ENCODE peak calls at places on chromosomes 6 and 20, in ten cellular contexts. Y is fibroblast of pulmonary artery, V is nephron progenitor cell, U is H9, P is cardiac muscle cell, B is WTC11, W is chondrocyte, D is choroid plexus epithelial cell, N is brain microvascular endothelial cell, R is upper lobe of left lung. C is an unnamed sample.

GRCh38 chr6:131548441-131548840 is 24.6 kb upstream of the ARG1 start:
- DNase-seq in Y (no peak), V (no peak), U (no peak), P (no peak), B (no peak), W (no peak), D (no peak), N (no peak), R (no peak), C (no peak)

GRCh38 chr6:99491159-99491558 is 24.1 kb downstream of the USP45 start:
- DNase-seq in Y (no peak), V (no peak), U (no peak), P (no peak), B (no peak), W (no peak), D (no peak), N (no peak), R (no peak), C (no peak)

GRCh38 chr6:116568111-116568510 is 3.2 kb upstream of the RWDD1 start:
- DNase-seq in Y (no peak), V (no peak), U (no peak), P (no peak), B (no peak), W (no peak), D (no peak), N (no peak), R (no peak), C (no peak)

GRCh38 chr20:63155266-63156165 is 60.4 kb downstream of the YTHDF1 start:
- DNase-seq in Y (no peak), V (no peak), U (no peak), P (no peak), B (no peak), W (peak; percentile 76), D (no peak), N (no peak), R (peak; percentile 52), C (no peak)

GRCh38 chr6:16306334-16306733 is 67.9 kb downstream of the GMPR start:
- DNase-seq in Y (no peak), V (no peak), U (no peak), P (no peak), B (no peak), W (no peak), D (no peak), N (no peak), R (peak; percentile 49), C (no peak)

GRCh38 chr6:88365656-88366055 is 199.5 kb upstream of the CNR1 start:
- DNase-seq in Y (no peak), V (no peak), U (no peak), P (no peak), B (no peak), W (no peak), D (peak; percentile 30), N (no peak), R (no peak), C (no peak)

GRCh38 chr6:91288741-91289140 is 701.9 kb upstream of the MAP3K7 start:
- DNase-seq in Y (no peak), V (no peak), U (no peak), P (no peak), B (no peak), W (no peak), D (no peak), N (no peak), R (no peak), C (no peak)

GRCh38 chr6:11575408-11576033 is 38.0 kb downstream of the TMEM170B start:
- DNase-seq in Y (peak; percentile 93), V (peak; percentile 53), U (peak; percentile 63), P (peak; percentile 76), B (peak; percentile 63), W (no peak), D (peak; percentile 93), N (peak; percentile 78), R (no peak), C (peak; percentile 89)

GRCh38 chr6:74879234-74879633 is 326.6 kb downstream of the COL12A1 start:
- DNase-seq in Y (peak; percentile 92), V (no peak), U (no peak), P (no peak), B (no peak), W (no peak), D (peak; percentile 94), N (peak; percentile 61), R (no peak), C (peak; percentile 96)

DNA sequence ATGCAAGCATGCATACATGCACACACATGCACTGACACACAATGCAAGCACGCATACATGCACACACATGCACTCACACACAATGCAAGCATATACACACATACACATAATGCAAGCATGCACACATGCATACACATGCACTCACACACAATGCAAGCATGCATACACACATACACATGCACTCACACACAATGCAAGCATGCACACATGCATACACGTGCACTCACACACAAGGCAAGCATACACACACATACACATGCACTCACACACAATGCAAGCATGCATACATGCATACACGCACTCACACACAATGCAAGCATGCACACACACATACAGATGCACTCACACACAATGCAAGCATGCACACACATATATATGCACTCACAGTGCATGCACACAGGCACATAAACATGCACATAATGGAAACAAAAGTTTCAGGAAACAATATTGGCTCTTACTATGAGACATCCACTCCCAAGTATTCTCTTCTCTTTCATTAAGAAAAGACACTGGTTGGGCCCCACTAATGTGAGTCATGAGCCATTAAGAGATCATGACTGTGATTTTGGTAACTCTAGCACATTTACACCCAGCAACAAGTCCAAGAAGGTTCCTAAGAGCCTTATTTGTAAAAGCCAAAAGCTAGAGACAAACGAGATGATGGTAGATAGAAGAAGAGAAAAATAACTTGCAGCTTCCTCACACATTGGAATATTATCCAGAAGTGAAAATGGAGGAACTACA is 22.2 kb downstream of the APCDD1L start:
- DNase-seq in Y (no peak), V (no peak), U (peak; percentile 9), P (no peak), B (no peak), W (no peak), D (no peak), N (no peak), R (no peak), C (peak; percentile 9)
- TF ChIP-seq CTCF in Y (no peak), V (no peak), U (no peak), P (no peak), B (no peak), W (no peak), D (no peak), N (no peak), R (no peak), C (no peak)

DNA sequence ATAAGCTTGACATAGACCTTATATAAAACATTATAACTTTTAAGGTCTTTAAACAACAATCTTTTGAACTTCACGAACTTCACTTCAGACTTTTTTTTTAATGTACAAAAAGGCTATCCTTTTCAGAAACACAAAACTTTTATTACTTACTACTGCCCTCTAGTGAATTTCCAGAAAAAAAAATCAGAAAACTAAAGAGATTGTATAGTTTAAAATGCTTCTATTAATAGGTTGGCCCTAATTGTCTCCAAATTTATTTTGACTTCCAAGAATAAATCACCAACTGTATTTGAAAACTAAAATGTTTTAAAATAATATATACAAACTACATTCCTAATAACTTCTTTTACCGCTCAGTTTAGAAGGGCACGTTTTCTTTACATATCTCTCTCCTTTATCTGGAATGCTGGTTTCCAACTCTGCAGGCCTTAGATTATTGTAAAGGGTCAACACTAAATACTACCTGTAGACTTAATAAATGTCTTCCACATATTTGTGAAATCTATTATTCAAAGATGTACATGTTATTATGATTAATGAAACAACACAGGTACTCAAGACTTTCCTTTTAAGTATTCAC is 66.8 kb downstream of the LMBRD1 start:
- DNase-seq in Y (peak; percentile 21), V (no peak), U (no peak), P (peak; percentile 13), B (no peak), W (no peak), D (peak; percentile 20), N (no peak), R (no peak), C (no peak)
- TF ChIP-seq CTCF in Y (peak; percentile 35), V (peak; percentile 36), U (peak; percentile 63), P (peak; percentile 28), B (no peak), W (peak; percentile 88), D (peak; percentile 34), N (no peak), R (no peak), C (no peak)

DNA sequence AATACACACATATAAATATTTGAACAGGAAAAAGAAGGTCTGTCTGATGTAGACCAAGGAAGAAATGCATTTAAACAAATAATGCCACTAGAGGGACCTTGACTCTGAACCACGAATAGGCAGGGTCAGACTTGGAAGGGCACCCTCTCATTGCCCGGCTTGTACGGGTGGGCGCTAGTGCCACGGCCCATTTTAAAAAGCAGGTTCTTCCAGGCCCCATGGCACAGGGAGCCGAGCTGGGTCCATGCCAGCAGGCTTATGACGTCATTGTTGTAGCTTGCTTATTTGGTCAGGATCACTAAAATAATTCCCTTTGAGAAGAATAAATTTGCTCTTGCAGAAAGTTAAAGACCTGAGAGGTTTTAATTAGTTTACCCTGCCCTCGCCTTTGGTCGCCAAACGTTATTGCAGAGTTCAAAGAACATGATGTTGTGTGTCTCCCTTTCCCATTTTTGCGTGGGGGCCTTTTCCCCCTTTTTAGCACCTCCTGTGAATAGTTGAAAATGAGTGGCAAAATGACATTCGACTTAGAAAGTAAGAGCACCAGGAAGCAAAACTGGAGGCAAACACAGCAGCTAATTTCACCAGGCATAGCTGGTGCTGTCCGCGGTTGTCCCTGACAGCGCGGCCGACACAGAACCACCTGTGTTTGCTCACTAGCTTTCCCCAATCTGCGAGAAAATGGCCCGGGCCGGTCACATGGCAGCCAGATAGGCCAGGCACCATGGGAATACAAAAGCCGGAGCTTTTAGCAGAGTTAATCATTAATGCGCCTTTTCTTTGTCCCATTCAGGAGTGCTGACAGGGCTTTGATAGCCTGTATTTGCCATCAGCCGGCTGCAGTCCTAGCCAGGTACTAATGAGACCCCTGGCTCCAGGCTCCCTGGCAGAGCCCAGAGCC is 93.8 kb downstream of the FOXA2 start:
- DNase-seq in Y (peak; percentile 3), V (peak; percentile 34), U (peak; percentile 62), P (peak; percentile 23), B (peak; percentile 45), W (no peak), D (no peak), N (no peak), R (peak; percentile 46), C (peak; percentile 45)
- TF ChIP-seq CTCF in Y (no peak), V (no peak), U (peak; percentile 41), P (no peak), B (no peak), W (no peak), D (no peak), N (no peak), R (no peak), C (peak; percentile 28)

GRCh38 chr6:87241304-87241703 is 81.1 kb upstream of the SMIM8 start:
- DNase-seq in Y (no peak), V (no peak), U (peak; percentile 39), P (no peak), B (no peak), W (no peak), D (no peak), N (no peak), R (no peak), C (no peak)

GRCh38 chr6:87237804-87238203 is 82.4 kb downstream of the ZNF292 start:
- DNase-seq in Y (peak; percentile 47), V (no peak), U (no peak), P (no peak), B (no peak), W (no peak), D (peak; percentile 54), N (no peak), R (no peak), C (peak; percentile 32)
- TF ChIP-seq CTCF in Y (peak; percentile 66), V (peak; percentile 16), U (peak; percentile 61), P (peak; percentile 57), B (no peak), W (peak; percentile 87), D (peak; percentile 60), N (peak; percentile 30), R (peak; percentile 64), C (peak; percentile 43)

GRCh38 chr6:94071835-94072234 is 652.5 kb upstream of the EPHA7 start:
- DNase-seq in Y (peak; percentile 3), V (no peak), U (no peak), P (peak; percentile 9), B (no peak), W (no peak), D (peak; percentile 56), N (no peak), R (no peak), C (no peak)
- TF ChIP-seq CTCF in Y (peak; percentile 23), V (peak; percentile 36), U (peak; percentile 67), P (peak; percentile 14), B (no peak), W (peak; percentile 87), D (peak; percentile 51), N (peak; percentile 28), R (no peak), C (no peak)

C was measured in epithelial cell of esophagus.